ENCODE peak calls at places on chromosomes 6 and 20, in six cellular contexts. N is H1, P is fibroblast of lung, U is neural progenitor cell, E is IMR-90, Q is endodermal cell. S is an unnamed sample. For H3K4me1 and H3K36me3, the result is how much of the 10 kb centered on the place peaks cover.

GRCh38 chr20:48886189-48886588 is 35.3 kb upstream of the ARFGEF2 start:
- DNase-seq in N (no peak), P (no peak), U (no peak), E (no peak), Q (peak), S (no peak)

GRCh38 chr6:903746-904145 is 210.8 kb upstream of the EXOC2 start:
- DNase-seq in N (no peak), P (peak), U (no peak), E (peak), Q (no peak), S (peak)

GRCh38 chr6:44071670-44072451 is 55.4 kb downstream of the MRPL14 start:
- DNase-seq in N (no peak), P (peak), U (no peak), E (peak), Q (no peak), S (peak)

GRCh38 chr20:62583424-62583920 is 58.8 kb upstream of the SLCO4A1 start:
- DNase-seq in N (no peak), P (peak), U (peak), E (no peak), Q (no peak), S (no peak)

GRCh38 chr6:85436939-85437495 is 12.9 kb upstream of the NT5E start:
- DNase-seq in N (no peak), P (no peak), U (no peak), E (no peak), Q (no peak), S (peak)

GRCh38 chr6:131159578-131159977 is 24.3 kb downstream of the AKAP7 start:
- DNase-seq in N (no peak), P (peak), U (no peak), E (peak), Q (no peak), S (peak)

GRCh38 chr6:35152067-35152707 is 11.0 kb upstream of the TCP11 start:
- DNase-seq in N (no peak), P (no peak), U (no peak), E (no peak), Q (no peak), S (peak)

GRCh38 chr20:10177326-10177725 is 41.3 kb upstream of the SNAP25 start:
- DNase-seq in N (no peak), P (peak), U (no peak), E (peak), Q (no peak), S (peak)

GRCh38 chr6:121549741-121550140 is 114.3 kb downstream of the GJA1 start:
- DNase-seq in N (no peak), P (peak), U (no peak), E (peak), Q (no peak), S (peak)

GRCh38 chr6:144712541-144712940 is 427.4 kb downstream of the UTRN start:
- DNase-seq in N (no peak), P (peak), U (no peak), E (peak), Q (no peak), S (no peak)

GRCh38 chr6:152380993-152381898 is 255.9 kb downstream of the SYNE1 start:
- DNase-seq in N (no peak), P (peak), U (peak), E (peak), Q (no peak), S (peak)

GRCh38 chr6:35706468-35706867 is 17.8 kb upstream of the FKBP5 start:
- DNase-seq in N (no peak), P (peak), U (no peak), E (peak), Q (no peak), S (no peak)

GRCh38 chr6:150549007-150549406 is 50.7 kb upstream of the PLEKHG1 start:
- DNase-seq in N (no peak), P (no peak), U (no peak), E (no peak), Q (no peak), S (no peak)

GRCh38 chr6:36820700-36821580 is 18.3 kb downstream of the CPNE5 start:
- DNase-seq in N (no peak), P (peak), U (peak), E (peak), Q (peak), S (peak)

GRCh38 chr6:48200874-48201273 is 89.9 kb upstream of the PTCHD4 start:
- DNase-seq in N (no peak), P (no peak), U (no peak), E (no peak), Q (no peak), S (peak)

GRCh38 chr6:11368760-11369159 is 136.3 kb upstream of the NEDD9 start:
- DNase-seq in N (no peak), P (no peak), U (no peak), E (no peak), Q (peak), S (no peak)

GRCh38 chr6:159578629-159579028 is 114.4 kb downstream of the SOD2 start:
- DNase-seq in N (no peak), P (no peak), U (no peak), E (no peak), Q (no peak), S (peak)

GRCh38 chr6:43699564-43700186 is 12.1 kb upstream of the MRPS18A start:
- DNase-seq in N (no peak), P (peak), U (no peak), E (peak), Q (peak), S (no peak)

GRCh38 chr20:62096421-62097380 is 25.6 kb upstream of the LSM14B start:
- DNase-seq in N (no peak), P (no peak), U (no peak), E (no peak), Q (no peak), S (no peak)

GRCh38 chr6:106910999-106911949 is 63.3 kb downstream of the CD24 start:
- DNase-seq in N (no peak), P (no peak), U (no peak), E (no peak), Q (no peak), S (no peak)

GRCh38 chr20:37152284-37152683 is 26.8 kb upstream of the RPN2 start:
- DNase-seq in N (no peak), P (no peak), U (no peak), E (no peak), Q (no peak), S (no peak)

GRCh38 chr6:96816182-96816888 is 20.9 kb downstream of the GPR63 start:
- DNase-seq in N (no peak), P (peak), U (peak), E (peak), Q (peak), S (no peak)

GRCh38 chr6:17877196-17877889 is 110.1 kb downstream of the KIF13A start:
- DNase-seq in N (no peak), P (peak), U (no peak), E (peak), Q (no peak), S (peak)

GRCh38 chr6:42010909-42011308 is 39.4 kb upstream of the TAF8 start:
- DNase-seq in N (no peak), P (no peak), U (no peak), E (no peak), Q (no peak), S (no peak)

GRCh38 chr6:42009844-42010184 is 40.5 kb upstream of the TAF8 start:
- DNase-seq in N (no peak), P (no peak), U (no peak), E (no peak), Q (no peak), S (no peak)

GRCh38 chr6:42007286-42007685 is 43.0 kb upstream of the TAF8 start:
- DNase-seq in N (no peak), P (no peak), U (no peak), E (no peak), Q (no peak), S (no peak)

GRCh38 chr6:42010185-42010872 is 40.0 kb upstream of the TAF8 start:
- DNase-seq in N (no peak), P (no peak), U (peak), E (no peak), Q (peak), S (no peak)

DNA sequence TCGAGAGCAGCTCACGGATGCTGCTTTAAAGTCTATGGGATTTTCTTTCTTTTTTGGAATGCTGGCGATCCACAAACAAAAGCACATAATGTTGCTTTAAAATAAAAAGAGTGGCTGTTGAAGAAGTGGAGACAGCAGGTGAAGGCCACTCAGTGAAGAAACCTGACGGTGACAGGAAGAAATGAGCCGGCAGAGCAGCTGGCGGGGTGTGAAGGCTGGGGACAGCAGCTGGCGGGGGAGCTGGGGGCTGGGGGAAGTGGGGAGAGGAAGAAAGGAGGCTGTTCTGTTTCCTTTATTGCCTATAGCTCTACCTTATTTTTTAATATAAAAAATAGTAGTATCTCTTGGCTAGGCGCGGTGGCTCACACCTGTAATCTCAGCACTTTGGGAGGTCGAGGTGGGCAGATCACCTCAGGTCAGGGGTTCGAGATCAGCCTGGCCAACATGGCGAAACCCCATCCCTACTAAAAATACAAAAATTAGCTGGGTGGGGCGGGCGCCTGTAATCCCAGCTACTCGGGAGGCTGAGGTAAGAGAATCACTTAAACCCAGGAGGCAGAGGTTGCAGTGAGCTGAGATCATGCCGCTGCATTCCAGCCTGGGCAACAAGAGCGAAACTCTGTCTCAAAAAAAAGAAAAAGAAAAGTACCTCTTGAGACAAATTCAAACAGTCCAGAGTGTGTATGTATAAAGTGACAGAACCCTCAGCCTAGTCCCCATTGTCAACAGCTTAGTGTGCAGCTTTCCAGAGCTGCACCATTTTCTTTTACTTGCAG is 42.4 kb upstream of the TAF8 start:
- DNase-seq in N (no peak), P (no peak), U (no peak), E (no peak), Q (no peak), S (no peak)
- H3K9ac ChIP-seq in N (no peak), P (no peak), U (no peak), E (no peak), Q (no peak), S (no peak)

DNA sequence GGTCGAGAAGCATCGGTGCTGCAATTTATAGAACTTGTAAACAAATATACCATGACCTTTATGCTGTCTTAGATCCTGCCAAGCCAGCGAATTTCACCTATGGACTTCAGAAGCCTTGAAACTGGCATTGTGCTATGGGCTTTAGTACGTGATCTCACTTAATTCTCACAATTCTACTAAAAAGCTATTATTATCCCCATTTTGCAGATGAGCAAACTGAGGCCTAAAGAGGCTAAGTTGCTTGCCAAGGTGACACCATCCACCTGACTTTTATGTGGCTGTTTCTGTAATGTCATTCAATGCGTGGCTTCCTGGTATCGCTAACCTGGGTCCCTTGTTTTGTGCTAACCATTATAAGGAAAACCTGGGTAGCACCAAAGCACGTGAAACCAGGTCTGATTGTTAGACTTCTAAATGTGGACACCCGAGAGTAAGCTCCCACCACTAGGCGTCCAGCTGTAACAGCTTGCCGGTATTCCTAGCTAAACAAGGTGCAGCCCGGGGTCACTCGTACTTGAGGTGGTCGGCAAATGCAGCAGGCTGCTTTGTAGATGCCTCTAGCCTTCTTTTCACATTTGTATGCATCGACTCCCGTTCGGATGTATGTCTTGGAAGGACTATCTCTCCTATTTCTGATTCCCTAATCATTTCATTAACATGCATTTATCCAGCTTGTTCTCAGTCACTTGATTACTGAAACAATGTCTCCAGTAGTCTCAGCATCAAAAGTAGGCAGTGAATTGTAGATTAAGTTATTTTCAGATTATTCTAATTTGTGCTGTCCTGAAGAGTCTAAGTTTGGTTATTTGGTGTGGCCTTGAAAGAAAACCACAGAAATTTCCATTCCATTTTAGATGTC is 1.1 kb downstream of the SYNJ2 start:
- DNase-seq in N (no peak), P (peak), U (peak), E (peak), Q (peak), S (peak)
- H3K4me1 ChIP-seq in N (under half), P (under half), U (under half), E (under half), Q (under half), S (under half)

DNA sequence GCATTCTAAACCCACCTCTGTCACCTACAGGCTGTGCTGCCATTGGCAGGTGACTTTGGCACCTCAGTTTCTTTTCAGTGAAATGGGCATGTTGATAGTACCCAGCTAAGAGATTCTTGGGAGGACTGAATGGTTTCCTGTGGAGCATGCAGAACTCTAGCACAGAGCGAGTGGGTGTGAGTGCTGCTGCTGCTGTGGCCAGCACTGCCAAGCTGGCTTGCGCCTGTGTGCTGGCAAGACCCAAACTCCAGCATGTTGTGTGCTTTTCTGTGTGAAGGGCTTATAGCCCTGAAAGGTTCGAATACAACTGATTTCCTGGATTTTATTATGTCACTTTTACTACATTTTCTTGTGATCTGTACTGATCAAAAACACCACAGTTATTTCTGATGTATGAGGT is 78.1 kb upstream of the KIF25 start:
- DNase-seq in N (no peak), P (no peak), U (no peak), E (no peak), Q (no peak), S (no peak)
- H3K36me3 ChIP-seq in N (half or more), P (under half), U (under half), E (under half), Q (half or more), S (under half)

GRCh38 chr6:142871910-142872331 is 73.1 kb downstream of the HIVEP2 start:
- DNase-seq in N (no peak), P (peak), U (no peak), E (peak), Q (no peak), S (peak)

GRCh38 chr6:142867988-142868818 is 76.8 kb downstream of the HIVEP2 start:
- DNase-seq in N (no peak), P (peak), U (no peak), E (peak), Q (no peak), S (peak)

GRCh38 chr6:142872376-142872775 is 72.6 kb downstream of the HIVEP2 start:
- DNase-seq in N (no peak), P (peak), U (no peak), E (peak), Q (no peak), S (peak)

GRCh38 chr6:142868917-142869316 is 76.1 kb downstream of the HIVEP2 start:
- DNase-seq in N (no peak), P (no peak), U (no peak), E (no peak), Q (no peak), S (no peak)

GRCh38 chr6:142870787-142871371 is 74.1 kb downstream of the HIVEP2 start:
- DNase-seq in N (no peak), P (no peak), U (no peak), E (no peak), Q (no peak), S (no peak)
- H3K9ac ChIP-seq in N (no peak), P (no peak), U (no peak), E (no peak), Q (no peak), S (no peak)

S was measured in astrocyte.